ENCODE peak calls at places on chromosomes 6 and 20, in nine cellular contexts. K is NCI-H1417; C is ureter; T is NCI-H1105; G is CD4-positive, alpha-beta T cell; R is GM10248; P is LNCaP clone FGC; D is EH; V is HFFc6. A is an unnamed sample.

GRCh38 chr6:29651413-29652197 is 5.3 kb upstream of the MOG start:
- DNase-seq in V (peak), P (no peak), D (peak), K (peak), G (no peak), C (no peak), R (peak), T (no peak), A (no peak)

GRCh38 chr6:46267515-46267914 is 96.7 kb upstream of the ENPP5 start:
- DNase-seq in V (no peak), T (no peak), K (no peak), C (no peak), P (no peak), G (no peak), D (no peak), R (no peak), A (no peak)

GRCh38 chr6:122717350-122717749 is 62.2 kb upstream of the FABP7 start:
- DNase-seq in V (no peak), D (peak), G (no peak), K (peak), T (no peak), R (no peak), P (no peak), C (no peak), A (no peak)

GRCh38 chr20:8303651-8304050 is 171.6 kb downstream of the PLCB1 start:
- DNase-seq in K (peak), D (no peak), R (no peak), P (no peak), C (no peak), G (no peak), V (no peak), T (no peak), A (no peak)

GRCh38 chr20:45041464-45042337 is 59.2 kb downstream of the KCNS1 start:
- DNase-seq in T (peak), G (no peak), D (peak), K (peak), R (no peak), P (no peak), V (peak), C (no peak), A (no peak)

GRCh38 chr6:17983712-17984111 is 3.7 kb downstream of the KIF13A start:
- DNase-seq in G (no peak), V (no peak), T (no peak), R (no peak), P (no peak), D (no peak), K (no peak), C (no peak), A (no peak)

GRCh38 chr6:4794140-4794707 is 18.0 kb downstream of the CDYL start:
- DNase-seq in V (no peak), K (no peak), D (no peak), R (no peak), C (no peak), P (no peak), G (no peak), T (peak), A (no peak)

GRCh38 chr6:56345539-56346090 is 98.2 kb upstream of the COL21A1 start:
- DNase-seq in R (no peak), G (no peak), V (peak), P (no peak), K (no peak), D (no peak), C (no peak), T (no peak), A (no peak)

GRCh38 chr6:88662163-88662580 is 301.2 kb downstream of the RNGTT start:
- DNase-seq in R (peak), K (no peak), C (no peak), T (peak), G (no peak), P (no peak), D (no peak), V (no peak), A (no peak)

GRCh38 chr20:41173161-41173721 is 35.9 kb downstream of the PLCG1 start:
- DNase-seq in G (peak), C (peak), R (peak), V (peak), D (peak), P (no peak), T (peak), K (peak), A (peak)

GRCh38 chr6:157879873-157880254 is 56.8 kb downstream of the SNX9 start:
- DNase-seq in T (no peak), R (no peak), K (no peak), P (no peak), D (no peak), V (no peak), C (no peak), G (no peak), A (no peak)

GRCh38 chr6:112574190-112574589 is 227.1 kb downstream of the RFPL4B start:
- DNase-seq in G (no peak), C (no peak), V (no peak), P (no peak), R (no peak), T (no peak), K (no peak), D (no peak), A (no peak)

GRCh38 chr6:34246563-34247391 is 2.0 kb downstream of the SMIM29 start:
- DNase-seq in K (peak), V (no peak), T (peak), C (no peak), R (peak), P (no peak), G (no peak), D (peak), A (no peak)

GRCh38 chr6:61886608-61887259 is 399.3 kb downstream of the KHDRBS2 start:
- DNase-seq in P (peak), T (no peak), D (no peak), C (no peak), K (peak), V (no peak), R (no peak), G (no peak), A (no peak)

GRCh38 chr6:116210750-116211425 is 43.0 kb downstream of the TSPYL4 start:
- DNase-seq in T (peak), D (peak), K (peak), R (no peak), C (no peak), P (peak), G (no peak), V (peak), A (no peak)

GRCh38 chr6:118468682-118469465 is 79.2 kb upstream of the PLN start:
- DNase-seq in R (no peak), P (peak), C (no peak), K (peak), V (no peak), G (no peak), D (peak), T (peak), A (no peak)

GRCh38 chr6:13315896-13316295 is 12.4 kb downstream of the TBC1D7 start:
- DNase-seq in G (no peak), R (no peak), C (no peak), T (no peak), P (no peak), V (no peak), D (no peak), K (no peak), A (no peak)

GRCh38 chr20:41275181-41275793 is 42.2 kb downstream of the ZHX3 start:
- DNase-seq in R (no peak), P (no peak), D (peak), V (peak), K (no peak), G (no peak), T (no peak), C (no peak), A (no peak)

GRCh38 chr6:89989742-89990141 is 95.5 kb downstream of the GJA10 start:
- DNase-seq in D (peak), T (no peak), C (no peak), V (peak), G (no peak), K (no peak), P (no peak), R (no peak), A (no peak)

GRCh38 chr20:37987602-37988290 is 45.5 kb downstream of the TTI1 start:
- DNase-seq in K (no peak), G (no peak), D (no peak), C (no peak), T (no peak), P (no peak), V (no peak), R (no peak), A (no peak)

GRCh38 chr6:34289137-34289536 is 40.3 kb upstream of the SMIM29 start:
- DNase-seq in V (no peak), T (no peak), D (no peak), P (no peak), R (no peak), K (no peak), G (no peak), C (no peak), A (no peak)

GRCh38 chr6:91288741-91289140 is 701.9 kb upstream of the MAP3K7 start:
- DNase-seq in V (no peak), D (no peak), R (no peak), P (no peak), K (no peak), G (no peak), T (no peak), C (no peak), A (no peak)

GRCh38 chr6:56699066-56699654 is 56.5 kb upstream of the DST start:
- DNase-seq in R (peak), C (no peak), G (no peak), V (peak), T (peak), P (no peak), K (peak), D (peak), A (no peak)

GRCh38 chr6:49915035-49915434 is 48.7 kb upstream of the CRISP1 start:
- DNase-seq in G (no peak), K (peak), V (no peak), P (peak), C (no peak), T (no peak), D (no peak), R (no peak), A (no peak)

GRCh38 chr20:910132-910839 is 5.8 kb downstream of the ANGPT4 start:
- DNase-seq in C (no peak), P (no peak), K (no peak), G (no peak), R (no peak), T (no peak), D (peak), V (no peak), A (no peak)

GRCh38 chr20:62782149-62782892 is 14.0 kb upstream of the MRGBP start:
- DNase-seq in T (no peak), K (no peak), P (no peak), R (no peak), C (no peak), V (no peak), D (no peak), G (no peak), A (no peak)

GRCh38 chr6:30873137-30873640 is 11.1 kb upstream of the DDR1 start:
- DNase-seq in D (no peak), T (no peak), P (no peak), R (peak), G (no peak), V (no peak), K (no peak), C (no peak), A (no peak)

GRCh38 chr20:10634683-10635411 is 39.0 kb downstream of the JAG1 start:
- DNase-seq in K (no peak), C (no peak), D (peak), G (no peak), T (no peak), V (peak), R (no peak), P (no peak), A (no peak)

GRCh38 chr20:20368414-20369352 is 779 bp downstream of the INSM1 start:
- DNase-seq in K (peak), P (no peak), V (no peak), R (peak), C (no peak), G (no peak), D (no peak), T (peak), A (no peak)

GRCh38 chr6:166591961-166592520 is 5.6 kb upstream of the RAMACL start:
- DNase-seq in C (no peak), T (no peak), P (no peak), G (no peak), V (no peak), K (no peak), R (no peak), D (peak), A (no peak)

GRCh38 chr6:110491644-110492317 is 15.4 kb upstream of the SLC22A16 start:
- DNase-seq in P (peak), D (no peak), R (no peak), G (no peak), C (no peak), V (no peak), T (no peak), K (no peak), A (no peak)

GRCh38 chr6:65787787-65788186 is 80.8 kb upstream of the EYS start:
- DNase-seq in R (no peak), V (no peak), K (no peak), D (no peak), C (no peak), T (no peak), G (no peak), P (no peak), A (no peak)